ENCODE peak calls at places on chromosomes 13 and 19, in four cellular contexts. O is HCT116, R is heart left ventricle, W is uterus. H is an unnamed sample. For H3K4me1, the result is how much of the 10 kb centered on the place peaks cover.

GRCh38 chr19:54448037-54448773 is 794 bp upstream of the LENG8 start:
- DNase-seq in O (no peak), R (peak), W (peak), H (peak)

GRCh38 chr19:8491574-8491973 is 10.9 kb downstream of the PRAM1 start:
- DNase-seq in O (no peak), R (no peak), W (no peak), H (no peak)

GRCh38 chr19:16197188-16197621 is 506 bp upstream of the AP1M1 start:
- DNase-seq in O (no peak), R (no peak), W (no peak), H (no peak)

GRCh38 chr13:21825186-21825585 is 154.3 kb downstream of the FGF9 start:
- DNase-seq in O (no peak), R (no peak), W (no peak), H (no peak)

GRCh38 chr13:21752501-21752900 is 81.6 kb downstream of the FGF9 start:
- DNase-seq in O (no peak), R (no peak), W (no peak), H (no peak)

GRCh38 chr13:37666036-37666435 is 67.5 kb upstream of the POSTN start:
- DNase-seq in O (no peak), R (no peak), W (no peak), H (no peak)

GRCh38 chr13:25186187-25186586 is 14.1 kb upstream of the AMER2 start:
- DNase-seq in O (no peak), R (no peak), W (no peak), H (no peak)

GRCh38 chr19:44745386-44745831 is 3.1 kb upstream of the BCL3 start:
- DNase-seq in O (peak), R (peak), W (peak), H (peak)

GRCh38 chr19:31338069-31338767 is 11.0 kb downstream of the TSHZ3 start:
- DNase-seq in O (no peak), R (peak), W (peak), H (no peak)

GRCh38 chr19:50046649-50047503 is 21.1 kb downstream of the ZNF473 start:
- DNase-seq in O (peak), R (peak), W (peak), H (peak)

GRCh38 chr13:90502762-90503161 is 844.7 kb upstream of the MIR17HG start:
- DNase-seq in O (no peak), R (no peak), W (no peak), H (no peak)

GRCh38 chr19:18502236-18502632 is 19.6 kb downstream of the ELL start:
- DNase-seq in O (no peak), R (no peak), W (no peak), H (no peak)

GRCh38 chr13:27403252-27403678 is 21.2 kb upstream of the GTF3A start:
- DNase-seq in O (no peak), R (no peak), W (no peak), H (no peak)

GRCh38 chr19:4284176-4284958 is 5.3 kb downstream of the SHD start:
- DNase-seq in O (peak), R (no peak), W (no peak), H (no peak)

GRCh38 chr13:97116754-97117153 is 105.4 kb upstream of the MBNL2 start:
- DNase-seq in O (no peak), R (no peak), W (no peak), H (no peak)

GRCh38 chr13:28574617-28575142 is 79.8 kb upstream of the FLT1 start:
- DNase-seq in O (peak), R (no peak), W (no peak), H (no peak)

GRCh38 chr19:40466219-40467006 is at the start of gene SPTBN4:
- DNase-seq in O (no peak), R (peak), W (peak), H (peak)

GRCh38 chr19:19463348-19464117 is 51.8 kb downstream of the TSSK6 start:
- DNase-seq in O (no peak), R (peak), W (peak), H (no peak)

GRCh38 chr13:31208554-31209122 is 8.9 kb downstream of the B3GLCT start:
- DNase-seq in O (no peak), R (no peak), W (no peak), H (no peak)

GRCh38 chr13:62997696-62998095 is 1582.0 kb upstream of the PCDH20 start:
- DNase-seq in O (no peak), R (no peak), W (no peak), H (no peak)

GRCh38 chr19:29676586-29676985 is 11.3 kb downstream of the PLEKHF1 start:
- DNase-seq in O (no peak), R (peak), W (no peak), H (no peak)

GRCh38 chr13:19181621-19182485 is at the start of gene TUBA3C:
- DNase-seq in O (no peak), R (no peak), W (no peak), H (no peak)

GRCh38 chr19:4083677-4084546 is 17.2 kb upstream of the ZBTB7A start:
- DNase-seq in O (no peak), R (no peak), W (no peak), H (no peak)

GRCh38 chr13:46183018-46183940 is 1.3 kb upstream of the LCP1 start:
- DNase-seq in O (no peak), R (no peak), W (no peak), H (no peak)

GRCh38 chr13:46961719-46962118 is 64.9 kb upstream of the HTR2A start:
- DNase-seq in O (no peak), R (no peak), W (no peak), H (no peak)

GRCh38 chr19:4678881-4679379 is 8.8 kb upstream of the MYDGF start:
- DNase-seq in O (peak), R (no peak), W (peak), H (no peak)

GRCh38 chr13:30044932-30045331 is 194.5 kb upstream of the UBL3 start:
- DNase-seq in O (no peak), R (no peak), W (no peak), H (no peak)

GRCh38 chr19:44985445-44985844 is 15.8 kb upstream of the RELB start:
- DNase-seq in O (no peak), R (no peak), W (no peak), H (no peak)

GRCh38 chr13:105464249-105464648 is 1071.2 kb downstream of the EFNB2 start:
- DNase-seq in O (no peak), R (no peak), W (no peak), H (no peak)

GRCh38 chr13:35744566-35745203 is 268.2 kb upstream of the MAB21L1 start:
- DNase-seq in O (no peak), R (no peak), W (no peak), H (no peak)

GRCh38 chr19:31674503-31675186 is 325.4 kb upstream of the TSHZ3 start:
- DNase-seq in O (no peak), R (no peak), W (no peak), H (no peak)

GRCh38 chr19:10516671-10517286 is 468 bp downstream of the S1PR5 start:
- DNase-seq in O (no peak), R (no peak), W (no peak), H (no peak)

GRCh38 chr13:20964904-20965303 is 62.4 kb upstream of the XPO4 start:
- DNase-seq in O (no peak), R (no peak), W (no peak), H (no peak)

GRCh38 chr13:38398810-38399493 is 49.3 kb downstream of the UFM1 start:
- DNase-seq in O (no peak), R (no peak), W (no peak), H (no peak)

GRCh38 chr19:46542428-46543230 is 47.0 kb upstream of the PNMA8B start:
- DNase-seq in O (peak), R (peak), W (peak), H (peak)

GRCh38 chr13:28582225-28582891 is 76.6 kb upstream of the POMP start:
- DNase-seq in O (no peak), R (no peak), W (no peak), H (no peak)

GRCh38 chr13:75050419-75051066 is 431.4 kb downstream of the TBC1D4 start:
- DNase-seq in O (no peak), R (no peak), W (no peak), H (no peak)

GRCh38 chr19:3986260-3987041 is 1.2 kb upstream of the EEF2 start:
- DNase-seq in O (peak), R (peak), W (no peak), H (peak)

GRCh38 chr13:41257535-41257934 is 5.8 kb downstream of the MTRF1 start:
- DNase-seq in O (no peak), R (no peak), W (no peak), H (no peak)

GRCh38 chr13:41259875-41260501 is 3.4 kb downstream of the MTRF1 start:
- DNase-seq in O (no peak), R (no peak), W (no peak), H (no peak)

GRCh38 chr13:41267106-41267505 is 3.7 kb upstream of the MTRF1 start:
- DNase-seq in O (no peak), R (no peak), W (no peak), H (no peak)

GRCh38 chr13:41268764-41269163 is 5.4 kb upstream of the MTRF1 start:
- DNase-seq in O (peak), R (no peak), W (no peak), H (no peak)

DNA sequence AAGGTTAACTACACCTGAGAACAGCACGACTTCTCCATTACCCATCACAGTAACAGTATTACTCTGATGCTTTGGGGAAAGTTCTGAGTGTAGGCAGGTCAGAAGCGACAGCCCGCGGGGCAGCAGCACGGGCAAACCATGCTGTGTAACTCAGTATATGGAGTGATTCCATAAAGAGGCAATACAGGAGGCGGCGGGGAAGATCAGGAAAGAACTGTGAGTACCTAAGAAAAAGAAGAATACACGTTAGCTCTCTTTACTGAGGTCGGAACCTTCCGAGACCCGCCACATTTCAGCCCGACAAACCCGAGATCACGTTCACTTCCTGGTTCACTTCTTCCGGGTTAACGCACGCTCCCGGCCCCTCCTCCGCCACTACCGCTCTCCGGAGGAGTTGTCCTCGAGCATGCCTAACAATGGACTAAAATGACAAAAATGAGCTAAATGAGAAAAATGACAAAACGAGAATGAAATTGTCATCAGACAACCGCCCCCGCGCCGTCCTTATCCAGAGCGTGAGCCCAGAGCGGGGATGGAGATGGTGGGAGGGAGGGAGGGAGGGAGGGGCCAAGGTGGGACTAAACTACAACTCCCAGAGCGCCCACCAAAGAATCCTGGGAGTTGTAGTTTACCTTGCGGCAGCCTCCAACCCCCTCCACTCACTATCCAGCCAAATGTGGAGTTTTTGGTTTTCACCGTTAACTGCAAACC is at the start of gene MTRF1:
- DNase-seq in O (peak), R (peak), W (peak), H (peak)
- TF ChIP-seq POLR2A in O (no peak), R (peak), W (no peak), H (no peak)

GRCh38 chr19:13027557-13027956 is 32.3 kb downstream of the NFIX start:
- DNase-seq in O (no peak), R (no peak), W (no peak), H (no peak)
- H3K4me3 ChIP-seq in O (no peak), R (peak), W (no peak), H (no peak)

GRCh38 chr19:1275976-1276619 is 768 bp downstream of the FAM174C start:
- DNase-seq in O (no peak), R (peak), W (no peak), H (no peak)

GRCh38 chr19:1273263-1274041 is 1.9 kb upstream of the FAM174C start:
- DNase-seq in O (no peak), R (no peak), W (no peak), H (no peak)

GRCh38 chr19:1275260-1275975 is at the start of gene FAM174C:
- DNase-seq in O (peak), R (peak), W (peak), H (peak)

GRCh38 chr19:1274081-1274851 is 1.1 kb upstream of the FAM174C start:
- DNase-seq in O (no peak), R (peak), W (peak), H (no peak)

GRCh38 chr19:1274852-1275259 is 474 bp upstream of the FAM174C start:
- DNase-seq in O (no peak), R (peak), W (no peak), H (no peak)
- H3K4me1 ChIP-seq in O (under half), R (half or more), W (half or more), H (half or more)

GRCh38 chr19:48443731-48444128 is 2.1 kb upstream of the GRWD1 start:
- DNase-seq in O (no peak), R (no peak), W (no peak), H (no peak)

GRCh38 chr19:48444129-48444932 is 1.5 kb upstream of the GRWD1 start:
- DNase-seq in O (no peak), R (no peak), W (peak), H (no peak)

GRCh38 chr19:48443262-48443661 is 2.5 kb upstream of the GRWD1 start:
- DNase-seq in O (no peak), R (no peak), W (no peak), H (no peak)

GRCh38 chr19:48441360-48442050 is 4.3 kb upstream of the GRWD1 start:
- DNase-seq in O (no peak), R (no peak), W (no peak), H (no peak)

DNA sequence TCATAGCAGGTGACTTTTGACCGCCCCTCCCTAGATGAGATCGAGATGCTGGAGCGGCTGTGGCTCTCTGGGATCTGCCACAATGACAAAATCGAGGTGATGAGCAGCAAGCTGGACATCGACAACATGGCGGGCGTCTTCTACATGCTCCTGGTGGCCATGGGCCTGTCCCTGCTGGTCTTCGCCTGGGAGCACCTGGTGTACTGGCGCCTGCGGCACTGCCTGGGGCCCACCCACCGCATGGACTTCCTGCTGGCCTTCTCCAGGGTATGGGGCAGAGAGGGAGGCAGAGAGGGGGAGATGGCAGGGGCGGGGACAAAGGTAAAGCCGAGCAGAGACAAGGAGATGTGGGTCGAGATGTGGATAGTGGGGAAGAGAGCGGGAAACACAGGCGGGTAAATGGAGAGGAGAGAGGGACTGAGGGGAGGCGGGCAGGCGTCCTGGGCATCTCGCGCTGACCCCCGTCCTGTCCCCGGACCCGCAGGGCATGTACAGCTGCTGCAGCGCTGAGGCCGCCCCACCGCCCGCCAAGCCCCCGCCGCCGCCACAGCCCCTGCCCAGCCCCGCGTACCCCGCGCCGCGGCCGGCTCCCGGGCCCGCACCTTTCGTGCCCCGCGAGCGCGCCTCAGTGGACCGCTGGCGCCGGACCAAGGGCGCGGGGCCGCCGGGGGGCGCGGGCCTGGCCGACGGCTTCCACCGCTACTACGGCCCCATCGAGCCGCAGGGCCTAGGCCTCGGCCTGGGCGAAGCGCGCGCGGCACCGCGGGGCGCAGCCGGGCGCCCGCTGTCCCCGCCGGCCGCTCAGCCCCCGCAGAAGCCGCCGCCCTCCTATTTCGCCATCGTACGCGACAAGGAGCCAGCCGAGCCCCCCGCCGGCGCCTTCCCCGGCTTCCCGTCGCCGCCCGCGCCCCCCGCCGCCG is 3.4 kb upstream of the GRWD1 start:
- DNase-seq in O (no peak), R (no peak), W (no peak), H (no peak)
- TF ChIP-seq POLR2A in O (no peak), R (no peak), W (no peak), H (no peak)

GRCh38 chr19:56601375-56601774 is 6.3 kb downstream of the ZNF71 start:
- DNase-seq in O (no peak), R (no peak), W (no peak), H (no peak)
- H3K4me3 ChIP-seq in O (no peak), R (no peak), W (no peak), H (no peak)

GRCh38 chr13:44141213-44141724 is 232.4 kb upstream of the SERP2 start:
- DNase-seq in O (no peak), R (no peak), W (no peak), H (peak)

GRCh38 chr13:44141725-44142539 is 231.7 kb upstream of the SERP2 start:
- DNase-seq in O (peak), R (peak), W (peak), H (peak)

GRCh38 chr13:44140146-44140545 is 233.5 kb upstream of the SERP2 start:
- DNase-seq in O (no peak), R (no peak), W (no peak), H (no peak)

GRCh38 chr13:44142911-44143665 is 230.5 kb upstream of the SERP2 start:
- DNase-seq in O (peak), R (no peak), W (no peak), H (no peak)

GRCh38 chr13:44142540-44142867 is 231.1 kb upstream of the SERP2 start:
- DNase-seq in O (no peak), R (no peak), W (no peak), H (peak)
- H3K4me1 ChIP-seq in O (under half), R (under half), W (under half), H (under half)

GRCh38 chr13:49629947-49630346 is 1.6 kb downstream of the ARL11 start:
- DNase-seq in O (no peak), R (no peak), W (no peak), H (no peak)

GRCh38 chr13:49630580-49630979 is 2.3 kb downstream of the ARL11 start:
- DNase-seq in O (no peak), R (no peak), W (no peak), H (no peak)

GRCh38 chr13:49625392-49626137 is 2.7 kb upstream of the ARL11 start:
- DNase-seq in O (no peak), R (peak), W (no peak), H (peak)

GRCh38 chr13:49629196-49629938 is 1.1 kb downstream of the ARL11 start:
- DNase-seq in O (no peak), R (no peak), W (no peak), H (no peak)

GRCh38 chr13:49627831-49628652 is at the start of gene ARL11:
- DNase-seq in O (no peak), R (peak), W (no peak), H (peak)
- TF ChIP-seq POLR2A in O (no peak), R (no peak), W (no peak), H (no peak)

DNA sequence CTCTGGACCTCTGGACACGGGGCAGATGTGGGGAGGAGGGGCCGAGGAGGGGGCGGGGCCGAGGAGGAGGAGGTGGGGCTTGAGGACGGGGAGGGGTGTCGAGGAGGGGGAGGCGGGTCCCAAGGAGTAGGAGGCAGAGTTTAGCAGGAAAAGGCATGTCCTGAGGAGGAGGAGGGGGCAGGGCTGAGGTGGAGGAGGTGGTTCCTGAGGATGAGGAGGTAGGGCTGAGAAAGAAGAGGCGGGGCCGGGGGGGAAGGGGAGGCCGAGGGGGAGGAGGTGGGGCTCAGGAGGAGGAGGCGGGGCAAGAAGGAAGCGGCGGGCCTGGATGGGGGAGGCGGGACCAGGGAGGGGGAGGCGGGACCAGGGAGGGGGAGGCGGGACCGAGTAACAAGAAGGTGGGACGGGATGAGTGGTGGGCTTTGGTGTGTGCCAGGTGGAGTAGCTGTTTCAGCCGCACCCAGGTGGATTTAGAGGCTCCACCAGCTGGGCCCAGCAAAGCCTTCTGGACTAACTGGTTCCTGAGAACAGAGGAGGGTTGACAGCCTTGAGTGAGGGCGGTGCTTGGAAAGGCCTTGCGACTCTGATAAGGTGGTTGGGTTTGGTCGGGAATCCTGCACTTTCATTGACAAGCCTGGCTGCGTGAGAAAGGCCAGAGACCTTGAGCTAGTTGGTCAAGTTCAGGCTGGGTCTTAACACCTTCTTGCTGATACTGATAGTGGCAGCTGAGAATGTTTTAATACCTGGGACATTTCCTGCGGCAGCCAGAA is 7.7 kb downstream of the TECR start:
- DNase-seq in O (peak), R (peak), W (peak), H (no peak)
- H3K4me3 ChIP-seq in O (no peak), R (peak), W (no peak), H (peak)

GRCh38 chr19:35039881-35040456 is 1.6 kb upstream of the HPN start:
- DNase-seq in O (no peak), R (no peak), W (no peak), H (no peak)
- H3K4me1 ChIP-seq in O (under half), R (under half), W (under half), H (under half)